ENCODE peak calls at places on chromosomes 4 and X, in ten cellular contexts. X is mesothelial cell of epicardium, J is nephron progenitor cell, G is heart left ventricle, P is neural progenitor cell, E is omental fat pad, N is D721Med, Q is psoas muscle, Y is epithelial cell of proximal tubule, C is progenitor cell of endocrine pancreas. D is an unnamed sample.

GRCh38 chrX:155767101-155767878 is 113.9 kb upstream of the VAMP7 start:
- DNase-seq in X (no peak), J (peak), G (peak), P (peak), E (no peak), N (no peak), Q (peak), Y (peak), C (no peak), D (no peak)

GRCh38 chr4:82360298-82361177 is 13.3 kb downstream of the HNRNPD start:
- DNase-seq in X (no peak), J (no peak), G (no peak), P (peak), E (no peak), N (no peak), Q (no peak), Y (no peak), C (no peak), D (no peak)

GRCh38 chr4:7006411-7006810 is 36.8 kb upstream of the TADA2B start:
- DNase-seq in X (no peak), J (no peak), G (no peak), P (no peak), E (no peak), N (no peak), Q (no peak), Y (no peak), C (no peak), D (no peak)

GRCh38 chr4:55491486-55491885 is 55.2 kb downstream of the CLOCK start:
- DNase-seq in X (no peak), J (no peak), G (no peak), P (no peak), E (no peak), N (no peak), Q (no peak), Y (no peak), C (no peak), D (no peak)

GRCh38 chrX:96430756-96431455 is 253.7 kb upstream of the DIAPH2 start:
- DNase-seq in X (no peak), J (no peak), G (no peak), P (no peak), E (no peak), N (no peak), Q (no peak), Y (no peak), C (no peak), D (no peak)

GRCh38 chr4:48720459-48720858 is 59.6 kb downstream of the FRYL start:
- DNase-seq in X (no peak), J (no peak), G (no peak), P (no peak), E (no peak), N (no peak), Q (no peak), Y (no peak), C (no peak), D (no peak)

GRCh38 chrX:39335447-39336235 is 534.4 kb downstream of the MID1IP1 start:
- DNase-seq in X (no peak), J (no peak), G (no peak), P (no peak), E (no peak), N (no peak), Q (no peak), Y (no peak), C (no peak), D (no peak)

GRCh38 chr4:84499065-84499982 is at the start of gene NKX6-1:
- DNase-seq in X (peak), J (peak), G (peak), P (peak), E (no peak), N (peak), Q (peak), Y (no peak), C (peak), D (no peak)

DNA sequence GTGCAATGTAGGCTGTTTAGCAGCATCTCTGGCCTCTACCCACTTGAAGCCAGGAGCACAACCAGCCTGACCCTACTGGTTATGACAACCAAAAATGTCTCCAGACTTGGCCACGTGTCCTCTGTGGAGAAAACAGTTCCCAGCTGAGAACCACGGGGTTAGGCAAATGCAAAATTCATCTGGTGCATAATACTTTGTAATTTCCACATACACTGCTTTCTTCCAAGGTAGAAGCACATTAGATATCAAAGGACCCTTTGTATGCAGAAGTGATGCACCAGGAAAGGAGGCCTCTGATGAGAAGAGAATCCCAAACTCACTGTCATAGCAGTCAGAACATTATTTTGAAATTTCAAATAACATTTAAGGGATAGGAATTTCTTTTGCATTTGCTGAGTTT is 26.3 kb downstream of the MFAP3L start:
- DNase-seq in X (no peak), J (no peak), G (no peak), P (no peak), E (no peak), N (no peak), Q (no peak), Y (no peak), C (no peak), D (no peak)
- TF ChIP-seq CTCF in X (no peak), J (no peak), G (no peak), P (no peak), E (no peak), N (no peak), Q (no peak), Y (no peak), C (no peak), D (no peak)

GRCh38 chr4:26058537-26058936 is 144.5 kb downstream of the SMIM20 start:
- DNase-seq in X (no peak), J (no peak), G (no peak), P (no peak), E (no peak), N (no peak), Q (no peak), Y (no peak), C (no peak), D (no peak)

GRCh38 chr4:26052663-26053534 is 138.9 kb downstream of the SMIM20 start:
- DNase-seq in X (no peak), J (no peak), G (no peak), P (no peak), E (no peak), N (no peak), Q (no peak), Y (no peak), C (no peak), D (no peak)

GRCh38 chr4:26056406-26056805 is 142.4 kb downstream of the SMIM20 start:
- DNase-seq in X (no peak), J (no peak), G (no peak), P (no peak), E (no peak), N (no peak), Q (no peak), Y (no peak), C (no peak), D (no peak)

GRCh38 chr4:26059391-26060154 is 145.6 kb downstream of the SMIM20 start:
- DNase-seq in X (no peak), J (no peak), G (no peak), P (no peak), E (no peak), N (no peak), Q (no peak), Y (no peak), C (no peak), D (no peak)

DNA sequence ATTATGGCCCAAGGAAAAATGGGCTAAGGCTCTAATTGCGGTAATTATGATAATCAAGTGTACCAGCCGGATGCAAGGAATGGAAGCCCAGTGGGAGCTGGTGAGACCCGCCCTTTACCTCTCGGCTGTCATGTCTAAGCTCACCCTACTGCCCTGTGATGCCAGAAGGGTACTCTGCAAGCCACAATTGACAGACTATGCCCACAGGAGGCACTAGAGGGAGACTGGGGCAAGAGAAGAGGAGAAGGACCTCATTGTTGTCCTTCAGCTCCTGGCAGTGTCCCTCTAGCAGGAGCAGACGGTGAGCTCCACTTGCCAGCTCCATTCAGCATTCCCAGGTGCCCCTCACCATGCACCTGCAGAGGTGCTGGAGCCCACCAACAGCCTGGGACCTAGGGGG is 141.8 kb downstream of the SMIM20 start:
- DNase-seq in X (no peak), J (no peak), G (no peak), P (no peak), E (no peak), N (no peak), Q (no peak), Y (no peak), C (no peak), D (no peak)
- TF ChIP-seq CTCF in X (no peak), J (no peak), G (no peak), P (no peak), E (no peak), N (no peak), Q (no peak), Y (peak), C (no peak), D (no peak)

DNA sequence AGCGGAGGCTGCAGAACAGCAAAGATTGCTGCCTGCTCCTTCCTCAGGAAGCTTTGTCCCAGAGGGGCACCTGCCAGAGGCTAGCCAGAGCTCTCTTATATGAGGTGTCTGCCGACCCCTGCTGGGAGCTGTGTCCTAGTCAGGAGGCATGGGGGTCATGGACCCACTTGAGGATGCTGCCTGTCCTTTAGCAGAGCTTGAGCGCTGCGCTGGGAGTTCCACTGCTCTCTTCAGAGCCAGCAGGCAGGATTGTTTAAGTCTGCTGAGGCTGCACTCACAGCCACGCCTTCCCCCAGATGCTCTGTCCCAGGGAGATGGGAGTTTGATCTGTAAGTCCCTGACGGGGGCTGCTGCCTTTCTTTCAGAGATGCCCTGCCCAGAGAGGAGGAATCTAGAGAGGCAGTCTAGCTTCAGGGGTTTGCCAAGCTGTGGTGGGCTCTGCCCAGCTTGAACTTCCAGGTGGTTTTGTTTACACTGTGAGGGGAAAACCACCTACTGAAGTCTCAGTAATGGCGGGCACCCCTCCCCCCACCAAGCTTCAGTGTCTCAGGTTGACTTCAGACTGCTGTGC is 10.9 kb downstream of the DCK start:
- DNase-seq in X (no peak), J (peak), G (no peak), P (peak), E (no peak), N (no peak), Q (no peak), Y (no peak), C (no peak), D (no peak)
- TF ChIP-seq CTCF in X (no peak), J (no peak), G (no peak), P (no peak), E (no peak), N (no peak), Q (no peak), Y (no peak), C (no peak), D (no peak)

GRCh38 chrX:14919421-14919820 is 46.2 kb downstream of the MOSPD2 start:
- DNase-seq in X (no peak), J (no peak), G (no peak), P (no peak), E (no peak), N (no peak), Q (no peak), Y (no peak), C (no peak), D (no peak)
- TF ChIP-seq CTCF in X (no peak), J (no peak), G (no peak), P (no peak), E (no peak), N (no peak), Q (no peak), Y (no peak), C (no peak), D (no peak)

DNA sequence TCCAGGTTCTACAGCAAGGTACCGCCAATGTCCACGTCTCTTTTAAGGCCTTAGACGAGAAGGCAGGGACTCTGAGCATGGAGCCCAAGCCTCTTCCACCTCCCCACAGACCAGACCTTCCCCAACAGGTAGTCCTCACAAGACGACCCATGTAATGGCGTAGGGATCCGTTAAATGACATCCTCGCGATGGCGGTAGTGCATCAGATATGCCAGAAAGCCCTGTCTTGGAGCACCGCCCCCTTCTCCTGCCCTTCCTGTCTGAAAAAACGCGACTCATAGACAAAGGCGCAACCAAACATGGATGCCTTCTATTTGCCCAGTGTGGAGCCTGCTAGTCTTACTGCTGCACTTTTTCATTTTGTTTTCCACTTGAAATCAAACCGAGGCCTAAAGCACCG is 185.4 kb downstream of the OR13H1 start:
- DNase-seq in X (no peak), J (no peak), G (no peak), P (no peak), E (peak), N (no peak), Q (peak), Y (no peak), C (no peak), D (peak)
- TF ChIP-seq CTCF in X (no peak), J (no peak), G (no peak), P (no peak), E (no peak), N (no peak), Q (peak), Y (no peak), C (no peak), D (peak)

DNA sequence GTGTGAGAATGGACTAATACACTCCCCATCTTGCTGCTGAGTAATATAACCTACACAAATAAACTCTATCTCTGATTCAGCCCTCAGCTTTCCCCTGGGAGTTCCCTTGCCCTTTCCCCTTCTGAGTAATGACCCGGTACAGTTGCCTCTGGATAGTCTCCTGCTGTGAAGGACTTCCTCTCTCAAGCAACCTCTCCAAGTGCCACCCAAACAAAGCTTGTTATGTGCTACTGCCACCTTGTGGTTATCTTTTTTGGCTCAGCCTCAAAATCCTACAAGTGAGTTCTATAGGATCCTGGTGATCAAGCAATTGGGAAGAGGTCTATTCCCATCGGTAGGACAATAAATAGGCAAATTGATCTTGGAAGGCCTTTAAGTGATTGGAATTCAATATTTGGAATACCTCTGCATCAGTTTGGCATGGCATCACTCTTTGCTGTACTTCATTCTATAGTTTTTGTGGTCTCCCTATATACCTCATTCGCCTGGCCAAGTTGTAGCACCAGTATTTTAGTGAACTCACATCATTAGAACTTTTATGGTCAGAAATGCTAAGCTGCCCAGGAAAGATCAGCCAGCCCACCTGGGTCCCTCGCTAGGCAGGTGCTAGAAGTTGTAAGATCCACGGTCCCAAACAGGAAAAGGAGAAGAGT is 40.1 kb downstream of the ZCCHC13 start:
- DNase-seq in X (no peak), J (peak), G (peak), P (peak), E (peak), N (no peak), Q (no peak), Y (peak), C (peak), D (peak)
- TF ChIP-seq CTCF in X (peak), J (peak), G (peak), P (peak), E (no peak), N (peak), Q (peak), Y (peak), C (peak), D (peak)

D was measured in GM13976.